ENCODE peak calls at places on chromosome 13, in four cellular contexts. V is neural progenitor cell, D is PC-3, X is SK-N-SH. M is an unnamed sample.
A peak's percentile ranks its signal among the peaks of the same experiment; 100 is the strongest.

GRCh38 chr13:70613295-70613694 is 505.0 kb upstream of the KLHL1 start:
- DNase-seq in X (peak; percentile 21), V (no peak), D (peak; percentile 35), M (no peak)

GRCh38 chr13:114089341-114089740 is 43.1 kb downstream of the RASA3 start:
- DNase-seq in X (no peak), D (no peak), V (no peak), M (no peak)

GRCh38 chr13:110340812-110341444 is 33.8 kb downstream of the COL4A2 start:
- DNase-seq in D (no peak), V (no peak), X (no peak), M (peak; percentile 65)

GRCh38 chr13:80979035-80979641 is 638.2 kb upstream of the SPRY2 start:
- DNase-seq in X (peak; percentile 59), V (peak; percentile 74), D (peak; percentile 67), M (peak; percentile 65)

GRCh38 chr13:105961438-105961837 is 574.0 kb downstream of the EFNB2 start:
- DNase-seq in D (no peak), X (no peak), V (no peak), M (no peak)

GRCh38 chr13:42615691-42616090 is 41.7 kb downstream of the TNFSF11 start:
- DNase-seq in V (no peak), X (no peak), D (peak; percentile 25), M (no peak)

GRCh38 chr13:62551588-62551987 is 1135.9 kb upstream of the PCDH20 start:
- DNase-seq in X (no peak), D (no peak), V (no peak), M (no peak)

GRCh38 chr13:43180837-43181236 is 157.5 kb downstream of the DNAJC15 start:
- DNase-seq in D (no peak), X (no peak), V (no peak), M (no peak)

GRCh38 chr13:79631260-79631659 is 150.3 kb downstream of the NDFIP2 start:
- DNase-seq in V (no peak), X (no peak), D (peak; percentile 95), M (peak; percentile 94)

GRCh38 chr13:99218545-99218944 is 17.9 kb downstream of the UBAC2 start:
- DNase-seq in D (no peak), X (no peak), V (peak; percentile 21), M (no peak)

GRCh38 chr13:113074876-113075275 is 30.7 kb upstream of the F7 start:
- DNase-seq in D (no peak), X (no peak), V (no peak), M (no peak)

GRCh38 chr13:109844396-109844795 is 58.0 kb upstream of the IRS2 start:
- DNase-seq in V (no peak), D (peak; percentile 74), X (no peak), M (peak; percentile 52)

GRCh38 chr13:32731576-32731975 is 145.3 kb downstream of the PDS5B start:
- DNase-seq in D (peak; percentile 58), V (no peak), X (no peak), M (peak; percentile 77)

GRCh38 chr13:42477588-42478190 is 96.3 kb upstream of the TNFSF11 start:
- DNase-seq in X (no peak), D (no peak), V (no peak), M (no peak)

GRCh38 chr13:109700176-109700575 is 86.2 kb downstream of the IRS2 start:
- DNase-seq in X (peak; percentile 87), D (peak; percentile 30), V (no peak), M (no peak)

GRCh38 chr13:30204564-30204963 is 102.8 kb downstream of the KATNAL1 start:
- DNase-seq in D (no peak), X (no peak), V (no peak), M (no peak)

GRCh38 chr13:108830916-108831315 is 201.5 kb downstream of the MYO16 start:
- DNase-seq in D (peak; percentile 2), X (no peak), V (no peak), M (no peak)

GRCh38 chr13:76643596-76643995 is 242.6 kb downstream of the KCTD12 start:
- DNase-seq in V (no peak), D (no peak), X (no peak), M (no peak)

GRCh38 chr13:60759499-60759898 is 362.5 kb downstream of the TDRD3 start:
- DNase-seq in D (peak; percentile 59), V (peak; percentile 72), X (peak; percentile 31), M (no peak)

GRCh38 chr13:77990973-77991372 is 72.3 kb upstream of the EDNRB start:
- DNase-seq in D (no peak), V (no peak), X (no peak), M (no peak)

GRCh38 chr13:113216165-113217056 is 7.0 kb downstream of the CUL4A start:
- DNase-seq in V (peak; percentile 61), X (no peak), D (peak; percentile 73), M (peak; percentile 85)

GRCh38 chr13:41942462-41943094 is 18.3 kb downstream of the VWA8 start:
- DNase-seq in V (peak; percentile 72), X (no peak), D (peak; percentile 34), M (peak; percentile 65)

GRCh38 chr13:33312150-33312908 is 26.8 kb upstream of the STARD13 start:
- DNase-seq in V (no peak), X (no peak), D (no peak), M (peak; percentile 45)

GRCh38 chr13:84086847-84087162 is 204.5 kb upstream of the SLITRK1 start:
- DNase-seq in X (no peak), D (no peak), V (no peak), M (no peak)

GRCh38 chr13:84088996-84089395 is 206.7 kb upstream of the SLITRK1 start:
- DNase-seq in D (no peak), V (no peak), X (no peak), M (no peak)
- H3K9ac ChIP-seq in D (no peak overlapping the region), V (no peak overlapping the region), X (no peak overlapping the region), M (no peak overlapping the region)

GRCh38 chr13:97337985-97338384 is 96.0 kb upstream of the RAP2A start:
- DNase-seq in D (no peak), X (no peak), V (no peak), M (no peak)
- H3F3A ChIP-seq in D (no peaks in the 10 kb centered on the region), X (peaks cover 31% of the 10 kb centered on the region), V (no peaks in the 10 kb centered on the region), M (peaks cover 19% of the 10 kb centered on the region)

GRCh38 chr13:35470671-35471465 is 5.6 kb downstream of the MAB21L1 start:
- DNase-seq in V (peak; percentile 89), D (no peak), X (peak; percentile 80), M (peak; percentile 88)
- H3K27ac ChIP-seq in V (no peak overlapping the region), D (no peak overlapping the region), X (peak overlapping the region; percentile 99), M (peak overlapping the region; percentile 89)

DNA sequence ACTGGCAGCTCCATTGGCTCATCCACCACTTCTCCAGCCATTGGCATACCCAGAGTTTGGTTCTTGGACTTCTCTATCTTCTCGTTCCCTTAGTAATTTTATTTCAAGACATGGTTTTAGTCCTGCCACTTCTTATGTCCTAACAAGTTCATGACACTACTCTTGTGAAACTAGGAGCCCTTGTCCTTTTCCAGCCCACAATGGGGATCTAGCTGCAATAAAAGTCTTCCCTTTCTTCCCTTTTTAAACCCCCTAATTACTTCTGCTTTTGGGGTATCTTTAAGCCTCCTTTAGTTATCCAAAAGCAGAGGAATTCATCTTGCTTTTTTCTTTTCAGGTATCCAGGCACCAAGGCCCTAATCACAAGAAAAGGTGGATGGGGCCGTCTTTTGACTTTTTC is 2.9 kb upstream of the RCBTB2 start:
- DNase-seq in X (no peak), D (no peak), V (no peak), M (no peak)
- H3K9ac ChIP-seq in X (no peak overlapping the region), D (no peak overlapping the region), V (no peak overlapping the region), M (no peak overlapping the region)

GRCh38 chr13:45849408-45849807 is 2.1 kb downstream of the SIAH3 start:
- DNase-seq in V (no peak), X (no peak), D (no peak), M (no peak)
- H3F3A ChIP-seq in V (no peaks in the 10 kb centered on the region), X (no peaks in the 10 kb centered on the region), D (no peaks in the 10 kb centered on the region), M (no peaks in the 10 kb centered on the region)

M was measured in GM23248.